ENCODE peak calls at places on chromosomes 12 and 14, in eight cellular contexts. One of them, this sample, is unnamed.

GRCh38 chr12:51632598-51632997 is 41.6 kb downstream of the SCN8A start:
- DNase-seq in cardiac muscle cell: no peak
- DNase-seq in fibroblast of pulmonary artery: no peak
- DNase-seq in left ventricle myocardium inferior: no peak
- DNase-seq in sigmoid colon: no peak
- DNase-seq in foreskin keratinocyte: peak
- DNase-seq in nephron progenitor cell: no peak
- DNase-seq in B cell: no peak
- DNase-seq in this sample: no peak

GRCh38 chr12:50599366-50600095 is 94.7 kb downstream of the DIP2B start:
- DNase-seq in cardiac muscle cell: no peak
- DNase-seq in fibroblast of pulmonary artery: no peak
- DNase-seq in left ventricle myocardium inferior: no peak
- DNase-seq in sigmoid colon: no peak
- DNase-seq in foreskin keratinocyte: no peak
- DNase-seq in nephron progenitor cell: no peak
- DNase-seq in B cell: no peak
- DNase-seq in this sample: no peak

GRCh38 chr12:109586385-109587296 is 13.0 kb downstream of the MVK start:
- DNase-seq in cardiac muscle cell: no peak
- DNase-seq in fibroblast of pulmonary artery: no peak
- DNase-seq in left ventricle myocardium inferior: no peak
- DNase-seq in sigmoid colon: no peak
- DNase-seq in foreskin keratinocyte: no peak
- DNase-seq in nephron progenitor cell: no peak
- DNase-seq in B cell: no peak
- DNase-seq in this sample: no peak

GRCh38 chr12:107468976-107469375 is 216.6 kb upstream of the PWP1 start:
- DNase-seq in cardiac muscle cell: no peak
- DNase-seq in fibroblast of pulmonary artery: no peak
- DNase-seq in left ventricle myocardium inferior: no peak
- DNase-seq in sigmoid colon: no peak
- DNase-seq in foreskin keratinocyte: no peak
- DNase-seq in nephron progenitor cell: no peak
- DNase-seq in B cell: no peak
- DNase-seq in this sample: no peak

GRCh38 chr14:69768873-69769272 is 1.9 kb downstream of the SRSF5 start:
- DNase-seq in cardiac muscle cell: no peak
- DNase-seq in fibroblast of pulmonary artery: no peak
- DNase-seq in left ventricle myocardium inferior: no peak
- DNase-seq in sigmoid colon: no peak
- DNase-seq in foreskin keratinocyte: no peak
- DNase-seq in nephron progenitor cell: no peak
- DNase-seq in B cell: no peak
- DNase-seq in this sample: no peak

GRCh38 chr12:12539411-12539810 is 23.3 kb downstream of the DUSP16 start:
- DNase-seq in cardiac muscle cell: no peak
- DNase-seq in fibroblast of pulmonary artery: no peak
- DNase-seq in left ventricle myocardium inferior: no peak
- DNase-seq in sigmoid colon: no peak
- DNase-seq in foreskin keratinocyte: peak
- DNase-seq in nephron progenitor cell: no peak
- DNase-seq in B cell: no peak
- DNase-seq in this sample: no peak

GRCh38 chr12:32069071-32069470 is 37.6 kb upstream of the BICD1 start:
- DNase-seq in cardiac muscle cell: no peak
- DNase-seq in fibroblast of pulmonary artery: no peak
- DNase-seq in left ventricle myocardium inferior: no peak
- DNase-seq in sigmoid colon: no peak
- DNase-seq in foreskin keratinocyte: no peak
- DNase-seq in nephron progenitor cell: no peak
- DNase-seq in B cell: no peak
- DNase-seq in this sample: no peak

GRCh38 chr14:101128478-101129450 is 225.2 kb upstream of the RTL1 start:
- DNase-seq in cardiac muscle cell: no peak
- DNase-seq in fibroblast of pulmonary artery: no peak
- DNase-seq in left ventricle myocardium inferior: no peak
- DNase-seq in sigmoid colon: peak
- DNase-seq in foreskin keratinocyte: no peak
- DNase-seq in nephron progenitor cell: no peak
- DNase-seq in B cell: no peak
- DNase-seq in this sample: no peak

GRCh38 chr14:67513631-67514108 is 19.4 kb upstream of the PLEKHH1 start:
- DNase-seq in cardiac muscle cell: no peak
- DNase-seq in fibroblast of pulmonary artery: no peak
- DNase-seq in left ventricle myocardium inferior: no peak
- DNase-seq in sigmoid colon: no peak
- DNase-seq in foreskin keratinocyte: no peak
- DNase-seq in nephron progenitor cell: no peak
- DNase-seq in B cell: no peak
- DNase-seq in this sample: no peak

GRCh38 chr14:104827173-104828055 is 26.5 kb downstream of the ZBTB42 start:
- DNase-seq in cardiac muscle cell: peak
- DNase-seq in fibroblast of pulmonary artery: peak
- DNase-seq in left ventricle myocardium inferior: no peak
- DNase-seq in sigmoid colon: peak
- DNase-seq in foreskin keratinocyte: peak
- DNase-seq in nephron progenitor cell: peak
- DNase-seq in B cell: peak
- DNase-seq in this sample: peak

GRCh38 chr12:88579572-88579940 is 715 bp downstream of the KITLG start:
- DNase-seq in cardiac muscle cell: peak
- DNase-seq in fibroblast of pulmonary artery: no peak
- DNase-seq in left ventricle myocardium inferior: peak
- DNase-seq in sigmoid colon: peak
- DNase-seq in foreskin keratinocyte: peak
- DNase-seq in nephron progenitor cell: peak
- DNase-seq in B cell: no peak
- DNase-seq in this sample: peak

GRCh38 chr12:54579696-54580333 is 8.6 kb downstream of the PPP1R1A start:
- DNase-seq in cardiac muscle cell: peak
- DNase-seq in fibroblast of pulmonary artery: peak
- DNase-seq in left ventricle myocardium inferior: peak
- DNase-seq in sigmoid colon: peak
- DNase-seq in foreskin keratinocyte: peak
- DNase-seq in nephron progenitor cell: peak
- DNase-seq in B cell: peak
- DNase-seq in this sample: peak

GRCh38 chr12:110850762-110851161 is 4.0 kb downstream of the CCDC63 start:
- DNase-seq in cardiac muscle cell: no peak
- DNase-seq in fibroblast of pulmonary artery: no peak
- DNase-seq in left ventricle myocardium inferior: no peak
- DNase-seq in sigmoid colon: no peak
- DNase-seq in foreskin keratinocyte: no peak
- DNase-seq in nephron progenitor cell: no peak
- DNase-seq in B cell: no peak
- DNase-seq in this sample: no peak
- TF ChIP-seq CTCF in cardiac muscle cell: no peak
- TF ChIP-seq CTCF in fibroblast of pulmonary artery: no peak
- TF ChIP-seq CTCF in left ventricle myocardium inferior: no peak
- TF ChIP-seq CTCF in sigmoid colon: no peak
- TF ChIP-seq CTCF in foreskin keratinocyte: no peak
- TF ChIP-seq CTCF in nephron progenitor cell: no peak
- TF ChIP-seq CTCF in B cell: no peak
- TF ChIP-seq CTCF in this sample: no peak

GRCh38 chr12:93683410-93683809 is 6.2 kb downstream of the CRADD start:
- DNase-seq in cardiac muscle cell: no peak
- DNase-seq in fibroblast of pulmonary artery: no peak
- DNase-seq in left ventricle myocardium inferior: no peak
- DNase-seq in sigmoid colon: no peak
- DNase-seq in foreskin keratinocyte: no peak
- DNase-seq in nephron progenitor cell: no peak
- DNase-seq in B cell: no peak
- DNase-seq in this sample: no peak
- TF ChIP-seq CTCF in cardiac muscle cell: no peak
- TF ChIP-seq CTCF in fibroblast of pulmonary artery: no peak
- TF ChIP-seq CTCF in left ventricle myocardium inferior: no peak
- TF ChIP-seq CTCF in sigmoid colon: no peak
- TF ChIP-seq CTCF in foreskin keratinocyte: no peak
- TF ChIP-seq CTCF in nephron progenitor cell: no peak
- TF ChIP-seq CTCF in B cell: no peak
- TF ChIP-seq CTCF in this sample: no peak

GRCh38 chr12:3141339-3142321 is 64.5 kb downstream of the TSPAN9 start:
- DNase-seq in cardiac muscle cell: no peak
- DNase-seq in fibroblast of pulmonary artery: no peak
- DNase-seq in left ventricle myocardium inferior: no peak
- DNase-seq in sigmoid colon: no peak
- DNase-seq in foreskin keratinocyte: no peak
- DNase-seq in nephron progenitor cell: no peak
- DNase-seq in B cell: no peak
- DNase-seq in this sample: no peak
- TF ChIP-seq CTCF in cardiac muscle cell: no peak
- TF ChIP-seq CTCF in fibroblast of pulmonary artery: no peak
- TF ChIP-seq CTCF in left ventricle myocardium inferior: no peak
- TF ChIP-seq CTCF in sigmoid colon: no peak
- TF ChIP-seq CTCF in foreskin keratinocyte: no peak
- TF ChIP-seq CTCF in nephron progenitor cell: no peak
- TF ChIP-seq CTCF in B cell: no peak
- TF ChIP-seq CTCF in this sample: no peak

DNA sequence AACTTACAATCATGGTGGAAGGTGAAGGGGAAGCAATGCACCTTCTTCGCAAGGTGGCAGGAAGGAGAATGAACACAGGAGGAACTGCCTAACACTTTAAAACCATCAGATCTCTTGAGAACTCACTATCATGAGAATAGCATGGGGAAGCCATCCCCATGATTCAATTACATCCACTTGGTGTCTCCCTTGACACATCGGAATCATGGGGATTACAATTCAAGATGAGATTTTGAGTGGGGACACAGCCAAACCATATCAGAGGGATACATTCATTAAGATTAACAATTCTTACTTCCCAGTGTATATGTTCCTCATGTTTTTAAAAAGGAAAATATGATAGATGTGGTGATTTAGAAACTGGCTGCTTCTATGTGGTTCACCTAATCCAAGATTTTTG is 117.9 kb downstream of the PDE3A start:
- DNase-seq in cardiac muscle cell: peak
- DNase-seq in fibroblast of pulmonary artery: no peak
- DNase-seq in left ventricle myocardium inferior: no peak
- DNase-seq in sigmoid colon: no peak
- DNase-seq in foreskin keratinocyte: no peak
- DNase-seq in nephron progenitor cell: no peak
- DNase-seq in B cell: no peak
- DNase-seq in this sample: no peak
- TF ChIP-seq CTCF in cardiac muscle cell: no peak
- TF ChIP-seq CTCF in fibroblast of pulmonary artery: no peak
- TF ChIP-seq CTCF in left ventricle myocardium inferior: no peak
- TF ChIP-seq CTCF in sigmoid colon: no peak
- TF ChIP-seq CTCF in foreskin keratinocyte: no peak
- TF ChIP-seq CTCF in nephron progenitor cell: no peak
- TF ChIP-seq CTCF in B cell: no peak
- TF ChIP-seq CTCF in this sample: no peak

GRCh38 chr14:89304972-89305703 is 111.9 kb downstream of the FOXN3 start:
- DNase-seq in cardiac muscle cell: peak
- DNase-seq in fibroblast of pulmonary artery: peak
- DNase-seq in left ventricle myocardium inferior: no peak
- DNase-seq in sigmoid colon: peak
- DNase-seq in foreskin keratinocyte: no peak
- DNase-seq in nephron progenitor cell: no peak
- DNase-seq in B cell: peak
- DNase-seq in this sample: peak
- TF ChIP-seq CTCF in cardiac muscle cell: no peak
- TF ChIP-seq CTCF in fibroblast of pulmonary artery: no peak
- TF ChIP-seq CTCF in left ventricle myocardium inferior: no peak
- TF ChIP-seq CTCF in sigmoid colon: no peak
- TF ChIP-seq CTCF in foreskin keratinocyte: no peak
- TF ChIP-seq CTCF in nephron progenitor cell: no peak
- TF ChIP-seq CTCF in B cell: no peak
- TF ChIP-seq CTCF in this sample: no peak

GRCh38 chr12:55659486-55660385 is 23.0 kb downstream of the OR10P1 start:
- DNase-seq in cardiac muscle cell: peak
- DNase-seq in fibroblast of pulmonary artery: peak
- DNase-seq in left ventricle myocardium inferior: peak
- DNase-seq in sigmoid colon: peak
- DNase-seq in foreskin keratinocyte: no peak
- DNase-seq in nephron progenitor cell: no peak
- DNase-seq in B cell: peak
- DNase-seq in this sample: no peak
- TF ChIP-seq CTCF in cardiac muscle cell: peak
- TF ChIP-seq CTCF in fibroblast of pulmonary artery: peak
- TF ChIP-seq CTCF in left ventricle myocardium inferior: peak
- TF ChIP-seq CTCF in sigmoid colon: no peak
- TF ChIP-seq CTCF in foreskin keratinocyte: peak
- TF ChIP-seq CTCF in nephron progenitor cell: peak
- TF ChIP-seq CTCF in B cell: peak
- TF ChIP-seq CTCF in this sample: peak

GRCh38 chr12:21073129-21073528 is 57.9 kb upstream of the SLCO1B1 start:
- DNase-seq in cardiac muscle cell: no peak
- DNase-seq in fibroblast of pulmonary artery: no peak
- DNase-seq in left ventricle myocardium inferior: no peak
- DNase-seq in sigmoid colon: no peak
- DNase-seq in foreskin keratinocyte: no peak
- DNase-seq in nephron progenitor cell: no peak
- DNase-seq in B cell: no peak
- DNase-seq in this sample: no peak

DNA sequence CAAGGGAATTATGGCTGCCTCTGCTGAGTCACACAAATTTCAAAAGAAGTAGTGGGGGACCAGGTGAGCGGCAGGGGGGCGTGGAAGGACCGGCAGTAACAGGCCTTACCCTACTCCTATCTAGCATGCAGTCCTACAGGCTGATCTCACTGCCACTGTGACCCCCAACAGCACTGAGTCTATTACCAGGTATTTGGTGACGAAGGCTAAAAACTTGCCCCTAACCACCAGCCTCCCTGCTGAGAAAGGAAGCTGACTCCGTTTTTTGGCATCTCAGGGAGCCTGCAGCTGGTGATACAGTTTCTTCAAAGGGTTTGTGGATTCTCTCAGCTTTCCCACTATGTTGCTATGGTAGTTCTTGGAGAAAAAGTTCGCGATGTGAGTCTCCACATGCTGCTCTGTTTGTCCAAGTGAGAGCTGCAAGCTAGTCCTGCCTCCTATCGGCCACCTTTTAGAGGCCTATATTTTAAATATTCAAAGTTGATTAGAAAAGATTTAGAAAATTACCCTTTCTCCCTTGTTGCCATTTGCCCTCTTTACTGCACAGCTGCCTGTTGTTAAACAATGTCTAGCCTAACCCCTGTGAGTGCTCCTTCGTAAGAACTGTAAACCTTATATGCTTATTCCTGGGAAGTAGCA is 57.1 kb upstream of the SLCO1B1 start:
- DNase-seq in cardiac muscle cell: no peak
- DNase-seq in fibroblast of pulmonary artery: peak
- DNase-seq in left ventricle myocardium inferior: no peak
- DNase-seq in sigmoid colon: no peak
- DNase-seq in foreskin keratinocyte: peak
- DNase-seq in nephron progenitor cell: no peak
- DNase-seq in B cell: no peak
- DNase-seq in this sample: no peak
- TF ChIP-seq CTCF in cardiac muscle cell: no peak
- TF ChIP-seq CTCF in fibroblast of pulmonary artery: no peak
- TF ChIP-seq CTCF in left ventricle myocardium inferior: no peak
- TF ChIP-seq CTCF in sigmoid colon: no peak
- TF ChIP-seq CTCF in foreskin keratinocyte: no peak
- TF ChIP-seq CTCF in nephron progenitor cell: no peak
- TF ChIP-seq CTCF in B cell: no peak
- TF ChIP-seq CTCF in this sample: no peak

This sample was measured in GM13977.